ENCODE peak calls at places on chromosomes 13 and 19, in six cellular contexts. B is coronary artery, W is A673, X is astrocyte of the cerebellum, D is esophagus squamous epithelium, I is fibroblast of pulmonary artery. K is an unnamed sample.

GRCh38 chr19:49642488-49643035 is 553 bp downstream of the SCAF1 start:
- DNase-seq in B (no peak), W (peak), X (no peak), D (no peak), I (no peak), K (no peak)

GRCh38 chr13:52053460-52053859 is 29.0 kb downstream of the UTP14C start:
- DNase-seq in B (no peak), W (no peak), X (no peak), D (no peak), I (no peak), K (no peak)

GRCh38 chr13:112168771-112169170 is 101.8 kb downstream of the SOX1 start:
- DNase-seq in B (no peak), W (no peak), X (no peak), D (no peak), I (no peak), K (no peak)

GRCh38 chr13:111046590-111047141 is 68.4 kb upstream of the ARHGEF7 start:
- DNase-seq in B (peak), W (no peak), X (no peak), D (no peak), I (peak), K (peak)

GRCh38 chr19:56597696-56598095 is 2.6 kb downstream of the ZNF71 start:
- DNase-seq in B (no peak), W (no peak), X (no peak), D (no peak), I (no peak), K (peak)

GRCh38 chr19:35797663-35798062 is 15.0 kb downstream of the PRODH2 start:
- DNase-seq in B (no peak), W (no peak), X (no peak), D (no peak), I (no peak), K (no peak)

GRCh38 chr19:907183-907853 is 5.7 kb downstream of the R3HDM4 start:
- DNase-seq in B (no peak), W (no peak), X (no peak), D (no peak), I (no peak), K (no peak)

GRCh38 chr19:1651061-1651547 is 1.3 kb downstream of the TCF3 start:
- DNase-seq in B (no peak), W (peak), X (no peak), D (no peak), I (peak), K (no peak)

GRCh38 chr13:64801768-64802167 is 2428.4 kb downstream of the PCDH9 start:
- DNase-seq in B (no peak), W (no peak), X (no peak), D (no peak), I (no peak), K (no peak)

GRCh38 chr19:39052243-39052746 is 19.9 kb upstream of the FBXO27 start:
- DNase-seq in B (no peak), W (peak), X (no peak), D (no peak), I (peak), K (no peak)

GRCh38 chr19:4678881-4679379 is 8.8 kb upstream of the MYDGF start:
- DNase-seq in B (no peak), W (peak), X (no peak), D (no peak), I (no peak), K (no peak)

GRCh38 chr19:58279925-58280316 is 1.2 kb downstream of the ZNF8 start:
- DNase-seq in B (no peak), W (no peak), X (no peak), D (no peak), I (no peak), K (no peak)

GRCh38 chr13:72692884-72693514 is 34.4 kb downstream of the MZT1 start:
- DNase-seq in B (no peak), W (peak), X (no peak), D (no peak), I (no peak), K (no peak)

GRCh38 chr19:38290631-38291147 is 13.4 kb upstream of the C19orf33 start:
- DNase-seq in B (no peak), W (no peak), X (peak), D (no peak), I (peak), K (peak)

GRCh38 chr19:35268546-35269424 is at the start of gene USF2:
- DNase-seq in B (no peak), W (peak), X (no peak), D (no peak), I (peak), K (peak)

GRCh38 chr19:2038284-2039081 is 12.6 kb downstream of the MKNK2 start:
- DNase-seq in B (no peak), W (no peak), X (no peak), D (no peak), I (no peak), K (no peak)

GRCh38 chr19:1019980-1020867 is 699 bp downstream of the TMEM259 start:
- DNase-seq in B (no peak), W (no peak), X (no peak), D (no peak), I (no peak), K (no peak)

GRCh38 chr19:23943411-23943810 is 28.7 kb downstream of the ZNF726 start:
- DNase-seq in B (no peak), W (no peak), X (no peak), D (no peak), I (no peak), K (no peak)

GRCh38 chr19:16698914-16699313 is 20.7 kb upstream of the NWD1 start:
- DNase-seq in B (no peak), W (no peak), X (no peak), D (no peak), I (peak), K (no peak)

GRCh38 chr19:51396175-51396574 is 5.8 kb upstream of the C19orf84 start:
- DNase-seq in B (no peak), W (no peak), X (no peak), D (no peak), I (no peak), K (no peak)
- H3K4me3 ChIP-seq in B (no peak), W (no peak), X (no peak), D (no peak), I (no peak), K (no peak)

DNA sequence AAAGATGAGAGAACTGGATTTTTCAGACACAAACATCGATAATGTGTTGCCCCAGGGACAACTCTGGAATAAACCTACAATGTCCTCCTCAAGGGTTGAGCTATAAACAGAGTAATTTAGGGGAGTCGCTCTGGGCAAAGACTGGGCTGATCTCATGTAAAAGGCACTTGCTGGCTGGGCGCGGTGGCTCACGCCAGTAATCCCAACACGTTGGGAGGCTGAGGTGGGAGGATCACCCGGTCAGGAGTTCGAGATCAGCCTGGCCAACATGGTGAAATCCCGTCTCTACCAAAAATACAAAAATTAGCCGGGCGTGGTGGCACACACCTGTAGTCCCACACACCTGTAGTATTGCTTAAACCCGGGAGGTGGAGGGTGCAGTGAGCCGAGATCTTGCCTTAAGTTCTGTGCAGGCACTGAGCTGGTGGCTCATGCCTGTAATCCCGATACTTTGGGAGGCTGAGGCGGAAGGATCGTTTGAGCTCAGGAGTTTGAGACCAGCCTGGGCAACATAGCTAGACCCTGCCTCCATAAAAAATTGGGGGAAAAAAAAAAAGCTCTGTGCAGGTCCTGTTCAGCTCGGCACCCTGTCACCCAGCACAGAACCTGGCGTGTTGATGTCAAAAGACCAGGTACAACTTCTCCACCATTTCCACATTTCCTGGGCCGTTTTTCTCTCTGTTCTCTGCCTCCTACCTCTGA is 1.4 kb downstream of the TIMM44 start:
- DNase-seq in B (no peak), W (no peak), X (no peak), D (no peak), I (no peak), K (no peak)
- H3K4me3 ChIP-seq in B (no peak), W (peak), X (peak), D (peak), I (peak), K (peak)

GRCh38 chr13:46668302-46668720 is 115.3 kb downstream of the LRCH1 start:
- DNase-seq in B (no peak), W (peak), X (peak), D (no peak), I (peak), K (peak)
- H3K4me3 ChIP-seq in B (peak), W (peak), X (peak), D (peak), I (peak), K (peak)

DNA sequence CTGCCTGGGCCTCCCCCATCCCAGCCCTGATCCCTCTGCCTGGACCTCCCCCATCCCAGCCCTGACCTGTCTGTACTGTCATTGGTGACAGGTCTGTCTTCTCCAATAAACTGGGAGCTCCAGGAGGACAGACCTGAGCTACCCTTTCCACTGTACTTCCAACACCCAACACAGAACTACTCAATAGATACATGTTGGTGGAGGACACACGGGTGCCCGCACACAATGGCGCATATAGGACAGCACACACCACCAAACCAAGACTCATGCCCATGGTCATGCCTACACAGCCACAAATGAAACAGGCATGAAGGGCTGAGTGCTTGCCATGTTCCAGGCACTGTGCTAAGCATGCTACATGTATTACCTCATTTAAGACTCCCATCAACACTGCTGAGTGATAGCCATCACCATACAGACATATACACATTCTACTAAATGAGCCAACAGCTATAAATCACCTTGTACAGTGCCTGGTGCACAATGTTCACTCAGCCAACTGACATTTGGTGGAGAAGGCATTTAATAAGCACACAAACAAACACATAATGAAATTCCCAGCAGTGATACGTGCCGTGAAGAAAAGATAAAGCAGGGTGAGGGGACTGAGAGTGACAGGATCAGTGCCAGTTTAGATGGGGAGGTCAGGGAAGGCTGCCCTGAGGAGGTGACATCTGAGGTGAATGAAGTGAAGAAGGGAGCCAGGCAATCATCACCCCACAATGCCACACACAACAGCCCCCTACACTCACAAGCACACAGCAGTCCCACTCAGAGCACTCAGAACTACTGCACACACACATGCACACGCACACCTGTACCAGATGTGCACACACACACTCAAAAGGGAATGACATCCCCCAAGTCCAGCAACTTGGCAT is 857 bp downstream of the POU2F2 start:
- DNase-seq in B (no peak), W (no peak), X (no peak), D (no peak), I (no peak), K (no peak)
- H3K4me3 ChIP-seq in B (peak), W (no peak), X (peak), D (peak), I (peak), K (peak)

K was measured in skeletal muscle cell.